ENCODE peak calls at places on chromosomes 13 and 19, in four cellular contexts. L is tibial nerve, F is fibroblast of the conjunctiva, Q is KG1. W is an unnamed sample.

GRCh38 chr19:11848594-11849263 is at the start of gene ZNF439:
- DNase-seq in L (peak; percentile 84), F (peak; percentile 12), Q (peak; percentile 86), W (peak; percentile 92)

GRCh38 chr19:47490031-47490430 is 6.0 kb upstream of the KPTN start:
- DNase-seq in L (no peak), F (no peak), Q (no peak), W (no peak)

GRCh38 chr19:17329061-17329767 is 5.4 kb downstream of the ANO8 start:
- DNase-seq in L (no peak), F (no peak), Q (no peak), W (no peak)

GRCh38 chr19:55341191-55342043 is 1.7 kb downstream of the KMT5C start:
- DNase-seq in L (peak; percentile 51), F (no peak), Q (no peak), W (peak; percentile 85)

GRCh38 chr19:10961073-10961762 is 388 bp downstream of the SMARCA4 start:
- DNase-seq in L (peak; percentile 26), F (no peak), Q (no peak), W (peak; percentile 57)

GRCh38 chr13:110116072-110116487 is 190.9 kb downstream of the COL4A1 start:
- DNase-seq in L (no peak), F (peak; percentile 54), Q (no peak), W (no peak)

GRCh38 chr19:737591-738093 is 13.3 kb upstream of the MISP start:
- DNase-seq in L (no peak), F (no peak), Q (peak; percentile 9), W (peak; percentile 63)

GRCh38 chr19:17109962-17110598 is 34.5 kb downstream of the MYO9B start:
- DNase-seq in L (peak; percentile 42), F (no peak), Q (peak; percentile 81), W (no peak)

GRCh38 chr13:81197966-81198365 is 857.0 kb upstream of the SPRY2 start:
- DNase-seq in L (no peak), F (no peak), Q (no peak), W (no peak)

GRCh38 chr19:17091758-17092333 is 16.3 kb downstream of the MYO9B start:
- DNase-seq in L (no peak), F (no peak), Q (no peak), W (no peak)

GRCh38 chr13:89627991-89628390 is 1719.5 kb upstream of the MIR17HG start:
- DNase-seq in L (no peak), F (no peak), Q (no peak), W (peak; percentile 14)

GRCh38 chr19:23145617-23146415 is 29.0 kb downstream of the ZNF730 start:
- DNase-seq in L (no peak), F (no peak), Q (no peak), W (no peak)

GRCh38 chr19:27694361-27695055 is 1518.4 kb downstream of the UQCRFS1 start:
- DNase-seq in L (no peak), F (no peak), Q (no peak), W (no peak)

GRCh38 chr13:32737679-32738078 is 151.4 kb downstream of the PDS5B start:
- DNase-seq in L (no peak), F (no peak), Q (no peak), W (no peak)

GRCh38 chr13:52830946-52831345 is 17.5 kb downstream of the PCDH8 start:
- DNase-seq in L (no peak), F (no peak), Q (no peak), W (peak; percentile 55)

GRCh38 chr13:101795025-101795424 is 342.6 kb downstream of the ITGBL1 start:
- DNase-seq in L (no peak), F (no peak), Q (no peak), W (no peak)

GRCh38 chr13:44703371-44703770 is 127.2 kb upstream of the TSC22D1 start:
- DNase-seq in L (no peak), F (no peak), Q (no peak), W (peak; percentile 51)

GRCh38 chr13:107117327-107118012 is 549.5 kb upstream of the ARGLU1 start:
- DNase-seq in L (no peak), F (no peak), Q (no peak), W (peak; percentile 11)

GRCh38 chr19:33279430-33280350 is 22.6 kb downstream of the CEBPA start:
- DNase-seq in L (no peak), F (no peak), Q (no peak), W (no peak)

GRCh38 chr19:51660975-51661600 is 14.5 kb upstream of the SIGLEC14 start:
- DNase-seq in L (peak; percentile 50), F (peak; percentile 71), Q (peak; percentile 58), W (peak; percentile 84)

GRCh38 chr19:1747285-1748114 is 5.8 kb upstream of the ONECUT3 start:
- DNase-seq in L (no peak), F (no peak), Q (no peak), W (peak; percentile 86)

GRCh38 chr19:46069841-46070341 is 29.1 kb upstream of the IGFL4 start:
- DNase-seq in L (no peak), F (peak; percentile 66), Q (no peak), W (peak; percentile 86)

GRCh38 chr19:10929402-10929794 is 787 bp downstream of the TIMM29 start:
- DNase-seq in L (no peak), F (no peak), Q (no peak), W (no peak)

GRCh38 chr13:43838909-43839308 is 40.6 kb downstream of the CCDC122 start:
- DNase-seq in L (no peak), F (no peak), Q (no peak), W (no peak)

GRCh38 chr19:17282488-17283256 is 971 bp downstream of the ANKLE1 start:
- DNase-seq in L (peak; percentile 67), F (peak; percentile 49), Q (no peak), W (peak; percentile 93)

GRCh38 chr19:15170345-15170744 is 30.4 kb downstream of the NOTCH3 start:
- DNase-seq in L (no peak), F (no peak), Q (no peak), W (no peak)

GRCh38 chr19:34274827-34275625 is 20.7 kb downstream of the GARRE1 start:
- DNase-seq in L (no peak), F (peak; percentile 32), Q (no peak), W (peak; percentile 84)

GRCh38 chr13:113855012-113855921 is 8.6 kb downstream of the GAS6 start:
- DNase-seq in L (no peak), F (no peak), Q (no peak), W (no peak)

GRCh38 chr19:2983351-2984195 is 6.2 kb downstream of the TLE6 start:
- DNase-seq in L (peak; percentile 37), F (peak; percentile 59), Q (no peak), W (peak; percentile 86)

GRCh38 chr19:1261512-1261862 is 7.6 kb upstream of the CIRBP start:
- DNase-seq in L (no peak), F (no peak), Q (no peak), W (no peak)

GRCh38 chr13:80359459-80360297 is 18.8 kb upstream of the SPRY2 start:
- DNase-seq in L (no peak), F (no peak), Q (peak; percentile 9), W (peak; percentile 10)

GRCh38 chr13:76854894-76855293 is 31.3 kb downstream of the KCTD12 start:
- DNase-seq in L (no peak), F (no peak), Q (no peak), W (peak; percentile 46)

W was measured in astrocyte of the hippocampus.